ENCODE peak calls at places on chromosomes 11 and 22, in nine cellular contexts. D is cardiac fibroblast; I is Daoy; F is right lobe of liver; X is neural crest cell; U is prostate gland; T is endodermal cell; B is activated CD4-positive, alpha-beta T cell treated with anti-CD3 and anti-CD28 coated beads, Interleukin-2, amount 50 U/mL, for 48 hours; L is EL. E is an unnamed sample.

GRCh38 chr11:57100638-57101312 is 81.0 kb upstream of the LRRC55 start:
- DNase-seq in D (peak), I (no peak), F (no peak), X (no peak), U (no peak), T (no peak), B (no peak), L (no peak), E (no peak)

GRCh38 chr11:123543796-123544195 is 110.6 kb downstream of the SCN3B start:
- DNase-seq in D (peak), I (peak), F (no peak), X (no peak), U (no peak), T (no peak), B (no peak), L (peak), E (no peak)

GRCh38 chr11:102415252-102415916 is 37.2 kb downstream of the TMEM123 start:
- DNase-seq in D (no peak), I (no peak), F (no peak), X (no peak), U (no peak), T (no peak), B (no peak), L (no peak), E (no peak)

GRCh38 chr11:33622231-33622630 is 78.4 kb downstream of the C11orf91 start:
- DNase-seq in D (peak), I (no peak), F (no peak), X (no peak), U (no peak), T (no peak), B (no peak), L (peak), E (no peak)

GRCh38 chr11:33317662-33318061 is 60.5 kb downstream of the HIPK3 start:
- DNase-seq in D (no peak), I (no peak), F (no peak), X (no peak), U (no peak), T (no peak), B (no peak), L (peak), E (no peak)

GRCh38 chr11:819129-819931 is 616 bp downstream of the PNPLA2 start:
- DNase-seq in D (peak), I (peak), F (peak), X (peak), U (peak), T (peak), B (peak), L (peak), E (peak)

GRCh38 chr22:23913661-23914353 is 19.6 kb downstream of the MIF start:
- DNase-seq in D (peak), I (peak), F (peak), X (peak), U (peak), T (peak), B (peak), L (peak), E (peak)

GRCh38 chr11:114477946-114478537 is 38.8 kb downstream of the REXO2 start:
- DNase-seq in D (no peak), I (no peak), F (no peak), X (no peak), U (no peak), T (peak), B (no peak), L (no peak), E (no peak)

GRCh38 chr11:11504071-11504470 is 117.7 kb downstream of the GALNT18 start:
- DNase-seq in D (no peak), I (no peak), F (no peak), X (no peak), U (no peak), T (no peak), B (no peak), L (no peak), E (no peak)

GRCh38 chr11:86301742-86302091 is 323 bp upstream of the HIKESHI start:
- DNase-seq in D (no peak), I (no peak), F (no peak), X (no peak), U (no peak), T (no peak), B (no peak), L (no peak), E (no peak)

E was measured in effector memory CD8-positive, alpha-beta T cell.